ENCODE peak calls at places on chromosomes 7 and 10, in six cellular contexts. M, G, R, Q, Y and E are unnamed samples. For H3K27me3, the result is how much of the 10 kb centered on the place peaks cover.

GRCh38 chr10:119412244-119412750 is 130.2 kb downstream of the RGS10 start:
- DNase-seq in M (peak), R (peak), Q (no peak), Y (peak), G (no peak), E (no peak)

GRCh38 chr7:47795631-47796030 is 152.6 kb downstream of the PKD1L1 start:
- DNase-seq in G (no peak), Q (no peak), M (no peak), R (no peak), Y (no peak), E (no peak)

GRCh38 chr10:17075510-17075909 is 54.1 kb downstream of the CUBN start:
- DNase-seq in M (no peak), Q (peak), Y (peak), R (no peak), G (peak), E (peak)

GRCh38 chr10:43683451-43684197 is 34.9 kb upstream of the ZNF32 start:
- DNase-seq in M (no peak), G (no peak), Q (no peak), R (peak), Y (no peak), E (no peak)

GRCh38 chr10:9302142-9302746 is 1247.8 kb downstream of the GATA3 start:
- DNase-seq in M (no peak), Y (peak), Q (peak), G (peak), R (peak), E (peak)

GRCh38 chr7:14233026-14233897 is 243.8 kb upstream of the ETV1 start:
- DNase-seq in Y (no peak), Q (peak), M (no peak), G (no peak), R (no peak), E (peak)

GRCh38 chr10:85557706-85558105 is 808.9 kb downstream of the GRID1 start:
- DNase-seq in Q (no peak), G (no peak), Y (no peak), M (no peak), R (no peak), E (no peak)

GRCh38 chr7:113159746-113160339 is 41.5 kb upstream of the SMIM30 start:
- DNase-seq in R (peak), Q (peak), M (no peak), G (peak), Y (peak), E (peak)

GRCh38 chr10:106513328-106513727 is 651.2 kb downstream of the SORCS1 start:
- DNase-seq in Y (peak), Q (no peak), M (no peak), G (peak), R (no peak), E (no peak)

GRCh38 chr10:132616170-132616994 is 78.8 kb downstream of the INPP5A start:
- DNase-seq in M (peak), G (no peak), R (no peak), Y (no peak), Q (no peak), E (no peak)

GRCh38 chr7:43249808-43250145 is 137.3 kb downstream of the HECW1 start:
- DNase-seq in R (no peak), G (no peak), Y (no peak), M (no peak), Q (peak), E (no peak)

GRCh38 chr7:6092953-6093354 is 61.8 kb downstream of the ANKRD61 start:
- DNase-seq in M (no peak), G (no peak), Q (no peak), Y (no peak), R (no peak), E (no peak)

GRCh38 chr10:37707829-37708578 is 149.4 kb downstream of the ZNF248 start:
- DNase-seq in Q (no peak), M (no peak), Y (no peak), G (no peak), R (no peak), E (no peak)

GRCh38 chr10:90642136-90642535 is 215.7 kb downstream of the HTR7 start:
- DNase-seq in G (peak), Q (no peak), R (no peak), M (no peak), Y (peak), E (no peak)

GRCh38 chr7:101788517-101788916 is 28.9 kb upstream of the CUX1 start:
- DNase-seq in R (no peak), M (no peak), Y (no peak), Q (no peak), G (no peak), E (no peak)

GRCh38 chr10:96124230-96125141 is 5.6 kb upstream of the ZNF518A start:
- DNase-seq in M (no peak), Y (peak), R (no peak), G (peak), Q (peak), E (no peak)

GRCh38 chr10:131681122-131681521 is 219.7 kb upstream of the PPP2R2D start:
- DNase-seq in R (no peak), G (no peak), Q (no peak), Y (no peak), M (no peak), E (no peak)

GRCh38 chr10:7471720-7472367 is 61.0 kb upstream of the SFMBT2 start:
- DNase-seq in Q (no peak), M (no peak), R (no peak), G (no peak), Y (peak), E (no peak)

GRCh38 chr7:15424468-15424867 is 137.3 kb downstream of the AGMO start:
- DNase-seq in G (no peak), R (no peak), M (no peak), Y (no peak), Q (no peak), E (no peak)

GRCh38 chr10:76017733-76018433 is 586.5 kb downstream of the LRMDA start:
- DNase-seq in G (no peak), R (no peak), M (no peak), Q (no peak), Y (no peak), E (no peak)

GRCh38 chr7:133795061-133795460 is 332.1 kb upstream of the LRGUK start:
- DNase-seq in R (no peak), G (no peak), Q (no peak), Y (no peak), M (no peak), E (no peak)

GRCh38 chr10:78506614-78507013 is 473.0 kb downstream of the RPS24 start:
- DNase-seq in M (no peak), G (no peak), R (no peak), Y (no peak), Q (no peak), E (no peak)

GRCh38 chr10:31129880-31130405 is 98.3 kb upstream of the ZNF438 start:
- DNase-seq in Q (no peak), M (no peak), G (no peak), Y (no peak), R (no peak), E (no peak)

GRCh38 chr10:70492786-70493659 is 14.5 kb downstream of the PALD1 start:
- DNase-seq in G (peak), Y (peak), R (no peak), Q (no peak), M (no peak), E (no peak)

GRCh38 chr7:2225830-2226229 is 6.9 kb downstream of the MAD1L1 start:
- DNase-seq in G (no peak), R (no peak), M (no peak), Y (no peak), Q (no peak), E (no peak)

GRCh38 chr10:81728692-81729091 is 146.3 kb upstream of the NRG3 start:
- DNase-seq in M (no peak), Q (no peak), R (no peak), G (no peak), Y (no peak), E (no peak)

GRCh38 chr10:63711866-63712716 is 190.9 kb downstream of the REEP3 start:
- DNase-seq in Y (peak), M (peak), Q (peak), R (peak), G (peak), E (peak)

GRCh38 chr10:70849582-70850016 is 33.9 kb downstream of the SGPL1 start:
- DNase-seq in R (no peak), M (no peak), G (peak), Q (peak), Y (no peak), E (peak)

GRCh38 chr7:158824028-158824427 is 5.3 kb downstream of the ESYT2 start:
- DNase-seq in Q (no peak), G (no peak), Y (peak), R (no peak), M (no peak), E (no peak)

GRCh38 chr10:67662415-67662814 is 33.6 kb downstream of the CTNNA3 start:
- DNase-seq in Y (no peak), G (no peak), Q (no peak), R (no peak), M (no peak), E (no peak)

GRCh38 chr10:86734209-86734988 is 22.0 kb upstream of the BMPR1A start:
- DNase-seq in Y (no peak), R (no peak), M (no peak), Q (no peak), G (no peak), E (no peak)

GRCh38 chr7:16657656-16658279 is 11.8 kb downstream of the BZW2 start:
- DNase-seq in G (peak), M (no peak), R (peak), Q (peak), Y (peak), E (no peak)

GRCh38 chr10:26931223-26931622 is 70.5 kb upstream of the ABI1 start:
- DNase-seq in R (no peak), Q (peak), G (no peak), M (no peak), Y (peak), E (no peak)

GRCh38 chr7:13111230-13111629 is 423.8 kb downstream of the ARL4A start:
- DNase-seq in Q (no peak), G (no peak), R (no peak), Y (no peak), M (no peak), E (no peak)

GRCh38 chr7:139973091-139973490 is 89.7 kb downstream of the PARP12 start:
- DNase-seq in Q (no peak), M (no peak), Y (no peak), R (no peak), G (no peak), E (no peak)

GRCh38 chr7:139974179-139974811 is 88.5 kb downstream of the PARP12 start:
- DNase-seq in Y (no peak), Q (no peak), R (no peak), G (no peak), M (no peak), E (no peak)

GRCh38 chr7:139981533-139981932 is 81.2 kb downstream of the PARP12 start:
- DNase-seq in Y (no peak), Q (no peak), R (no peak), G (no peak), M (no peak), E (no peak)

GRCh38 chr7:139976055-139976837 is 86.5 kb downstream of the PARP12 start:
- DNase-seq in G (no peak), M (no peak), Q (no peak), R (no peak), Y (no peak), E (no peak)

DNA sequence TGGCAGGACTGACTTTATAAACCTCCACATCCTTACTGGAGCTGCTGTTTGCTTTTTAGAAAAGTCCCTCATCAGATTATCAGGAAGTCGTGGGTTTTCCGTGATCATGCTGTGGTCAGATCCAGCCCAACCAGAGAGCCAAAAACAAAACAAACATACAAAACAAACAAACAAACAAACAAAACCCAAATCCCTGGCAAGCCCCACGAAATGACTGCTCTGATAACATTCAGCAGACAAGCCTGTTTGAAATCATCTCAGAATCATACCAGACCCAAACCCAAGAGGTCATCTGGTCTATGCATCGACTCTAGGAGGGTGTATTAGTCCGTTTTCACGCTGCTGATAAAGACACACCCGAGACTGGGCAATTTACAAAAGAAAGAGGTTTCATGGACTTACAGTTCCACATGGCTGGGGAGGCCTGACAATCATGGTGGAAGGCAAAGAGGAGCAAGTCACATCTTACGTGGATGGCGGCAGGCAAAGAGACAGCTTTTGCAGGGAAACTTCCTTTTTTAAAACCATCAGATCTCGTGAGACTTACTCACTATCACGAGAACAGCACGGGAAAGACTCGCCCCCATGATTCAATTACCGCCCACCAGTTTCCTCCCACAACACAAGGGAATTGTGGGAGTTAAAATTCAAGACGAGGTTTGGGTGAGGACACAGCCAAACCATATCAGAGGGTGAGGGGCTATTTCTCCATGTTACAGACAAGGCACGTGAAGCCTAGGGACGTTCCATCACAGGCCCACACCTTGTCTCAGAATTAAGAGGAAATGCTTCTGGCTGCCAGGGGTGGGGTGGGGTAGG is 85.7 kb downstream of the PARP12 start:
- DNase-seq in Y (no peak), G (no peak), M (no peak), R (no peak), Q (no peak), E (no peak)
- H3K4me3 ChIP-seq in Y (no peak), G (no peak), M (no peak), R (no peak), Q (no peak), E (no peak)

GRCh38 chr7:27991006-27991528 is 189.5 kb downstream of the JAZF1 start:
- DNase-seq in Q (no peak), Y (no peak), R (no peak), G (no peak), M (no peak), E (no peak)

GRCh38 chr7:27992092-27992491 is 188.5 kb downstream of the JAZF1 start:
- DNase-seq in R (no peak), Y (no peak), Q (no peak), M (no peak), G (no peak), E (no peak)

GRCh38 chr7:27995228-27995627 is 185.4 kb downstream of the JAZF1 start:
- DNase-seq in Y (no peak), M (no peak), R (no peak), G (no peak), Q (no peak), E (no peak)

GRCh38 chr7:27994639-27995038 is 186.0 kb downstream of the JAZF1 start:
- DNase-seq in M (no peak), Q (no peak), R (peak), G (no peak), Y (no peak), E (no peak)

GRCh38 chr7:27992755-27993478 is 187.7 kb downstream of the JAZF1 start:
- DNase-seq in Y (no peak), Q (no peak), R (no peak), M (no peak), G (no peak), E (no peak)
- TF ChIP-seq CTCF in Y (no peak), Q (no peak), R (no peak), M (no peak), G (no peak), E (no peak)

GRCh38 chr7:151005566-151005965 is 14.7 kb downstream of the NOS3 start:
- DNase-seq in Y (no peak), G (no peak), R (no peak), M (peak), Q (no peak), E (no peak)
- H3K27me3 ChIP-seq in Y (under half), G (under half), R (under half), M (under half), Q (under half), E (under half)

GRCh38 chr7:71221549-71221948 is 89.6 kb downstream of the GALNT17 start:
- DNase-seq in Y (no peak), Q (no peak), G (no peak), M (no peak), R (no peak), E (no peak)

GRCh38 chr7:71220210-71220695 is 88.3 kb downstream of the GALNT17 start:
- DNase-seq in G (no peak), R (no peak), Q (peak), M (no peak), Y (peak), E (no peak)

GRCh38 chr7:71216211-71216610 is 84.3 kb downstream of the GALNT17 start:
- DNase-seq in R (no peak), G (no peak), Q (no peak), M (no peak), Y (no peak), E (no peak)

DNA sequence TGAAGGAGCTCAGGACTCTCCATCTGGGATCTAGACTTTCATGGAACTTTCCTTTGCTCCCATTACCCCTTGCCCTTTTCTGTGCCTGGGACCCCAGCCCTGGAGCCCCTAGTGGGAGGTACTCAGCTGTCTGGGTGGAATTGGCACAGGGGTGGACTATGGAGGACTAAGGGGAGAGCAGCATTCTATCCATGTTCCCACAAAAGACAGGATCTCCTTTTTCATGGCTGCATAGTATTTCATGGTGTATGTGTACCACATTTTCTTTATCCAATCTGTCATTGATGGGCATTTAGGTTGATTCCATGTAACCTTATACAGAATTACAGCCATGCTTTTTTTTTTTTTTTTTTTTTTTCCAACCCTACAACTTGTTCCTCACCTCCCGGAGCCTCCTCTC is 89.1 kb downstream of the GALNT17 start:
- DNase-seq in R (no peak), G (no peak), M (no peak), Y (no peak), Q (no peak), E (no peak)
- H3K4me3 ChIP-seq in R (no peak), G (no peak), M (no peak), Y (no peak), Q (no peak), E (no peak)